ENCODE peak calls at places on chromosomes 6 and 20, in eight cellular contexts. One of them, this sample, is unnamed.

GRCh38 chr6:91659881-91660280 is 1073.0 kb upstream of the MAP3K7 start:
- DNase-seq in adipocyte: no peak
- DNase-seq in mesothelial cell of epicardium: no peak
- DNase-seq in RPMI7951: no peak
- DNase-seq in GDM1: no peak
- DNase-seq in CD8-positive, alpha-beta memory T cell: no peak
- DNase-seq in H7: no peak
- DNase-seq in dermis blood vessel endothelial cell: no peak
- DNase-seq in this sample: no peak

GRCh38 chr6:169255643-169256042 is 2.0 kb upstream of the THBS2 start:
- DNase-seq in adipocyte: no peak
- DNase-seq in mesothelial cell of epicardium: no peak
- DNase-seq in RPMI7951: no peak
- DNase-seq in GDM1: no peak
- DNase-seq in CD8-positive, alpha-beta memory T cell: no peak
- DNase-seq in H7: no peak
- DNase-seq in dermis blood vessel endothelial cell: no peak
- DNase-seq in this sample: no peak

GRCh38 chr6:160456214-160456546 is 108.0 kb downstream of the SLC22A3 start:
- DNase-seq in adipocyte: no peak
- DNase-seq in mesothelial cell of epicardium: no peak
- DNase-seq in RPMI7951: no peak
- DNase-seq in GDM1: no peak
- DNase-seq in CD8-positive, alpha-beta memory T cell: no peak
- DNase-seq in H7: no peak
- DNase-seq in dermis blood vessel endothelial cell: no peak
- DNase-seq in this sample: no peak

GRCh38 chr6:70103798-70104197 is 199.1 kb downstream of the COL9A1 start:
- DNase-seq in adipocyte: no peak
- DNase-seq in mesothelial cell of epicardium: no peak
- DNase-seq in RPMI7951: no peak
- DNase-seq in GDM1: no peak
- DNase-seq in CD8-positive, alpha-beta memory T cell: no peak
- DNase-seq in H7: no peak
- DNase-seq in dermis blood vessel endothelial cell: no peak
- DNase-seq in this sample: no peak

GRCh38 chr6:129893513-129894098 is 32.5 kb upstream of the TMEM244 start:
- DNase-seq in adipocyte: peak
- DNase-seq in mesothelial cell of epicardium: no peak
- DNase-seq in RPMI7951: peak
- DNase-seq in GDM1: no peak
- DNase-seq in CD8-positive, alpha-beta memory T cell: no peak
- DNase-seq in H7: no peak
- DNase-seq in dermis blood vessel endothelial cell: peak
- DNase-seq in this sample: peak

GRCh38 chr6:31740397-31741223 is 805 bp downstream of the MSH5 start:
- DNase-seq in adipocyte: no peak
- DNase-seq in mesothelial cell of epicardium: no peak
- DNase-seq in RPMI7951: no peak
- DNase-seq in GDM1: peak
- DNase-seq in CD8-positive, alpha-beta memory T cell: no peak
- DNase-seq in H7: peak
- DNase-seq in dermis blood vessel endothelial cell: peak
- DNase-seq in this sample: peak

GRCh38 chr6:28004350-28005123 is 47.5 kb downstream of the OR2B6 start:
- DNase-seq in adipocyte: no peak
- DNase-seq in mesothelial cell of epicardium: no peak
- DNase-seq in RPMI7951: no peak
- DNase-seq in GDM1: no peak
- DNase-seq in CD8-positive, alpha-beta memory T cell: no peak
- DNase-seq in H7: no peak
- DNase-seq in dermis blood vessel endothelial cell: no peak
- DNase-seq in this sample: no peak

GRCh38 chr6:36198986-36199385 is 2.4 kb downstream of the BRPF3 start:
- DNase-seq in adipocyte: no peak
- DNase-seq in mesothelial cell of epicardium: no peak
- DNase-seq in RPMI7951: no peak
- DNase-seq in GDM1: no peak
- DNase-seq in CD8-positive, alpha-beta memory T cell: no peak
- DNase-seq in H7: no peak
- DNase-seq in dermis blood vessel endothelial cell: no peak
- DNase-seq in this sample: no peak

GRCh38 chr6:163419413-163420314 is 5.1 kb downstream of the QKI start:
- DNase-seq in adipocyte: peak
- DNase-seq in mesothelial cell of epicardium: no peak
- DNase-seq in RPMI7951: peak
- DNase-seq in GDM1: no peak
- DNase-seq in CD8-positive, alpha-beta memory T cell: no peak
- DNase-seq in H7: no peak
- DNase-seq in dermis blood vessel endothelial cell: peak
- DNase-seq in this sample: peak

GRCh38 chr20:62918137-62918536 is 8.2 kb downstream of the DIDO1 start:
- DNase-seq in adipocyte: no peak
- DNase-seq in mesothelial cell of epicardium: no peak
- DNase-seq in RPMI7951: no peak
- DNase-seq in GDM1: no peak
- DNase-seq in CD8-positive, alpha-beta memory T cell: no peak
- DNase-seq in H7: no peak
- DNase-seq in dermis blood vessel endothelial cell: no peak
- DNase-seq in this sample: no peak

GRCh38 chr6:113959235-113959634 is 11.7 kb downstream of the HDAC2 start:
- DNase-seq in adipocyte: no peak
- DNase-seq in mesothelial cell of epicardium: no peak
- DNase-seq in RPMI7951: no peak
- DNase-seq in GDM1: no peak
- DNase-seq in CD8-positive, alpha-beta memory T cell: no peak
- DNase-seq in H7: no peak
- DNase-seq in dermis blood vessel endothelial cell: no peak
- DNase-seq in this sample: no peak

GRCh38 chr6:116087437-116088027 is 13.1 kb upstream of the NT5DC1 start:
- DNase-seq in adipocyte: peak
- DNase-seq in mesothelial cell of epicardium: no peak
- DNase-seq in RPMI7951: peak
- DNase-seq in GDM1: no peak
- DNase-seq in CD8-positive, alpha-beta memory T cell: no peak
- DNase-seq in H7: no peak
- DNase-seq in dermis blood vessel endothelial cell: no peak
- DNase-seq in this sample: no peak

GRCh38 chr6:33276864-33277662 is at the start of gene B3GALT4:
- DNase-seq in adipocyte: peak
- DNase-seq in mesothelial cell of epicardium: peak
- DNase-seq in RPMI7951: peak
- DNase-seq in GDM1: no peak
- DNase-seq in CD8-positive, alpha-beta memory T cell: peak
- DNase-seq in H7: peak
- DNase-seq in dermis blood vessel endothelial cell: peak
- DNase-seq in this sample: peak

GRCh38 chr6:33838979-33839378 is 35.2 kb upstream of the MLN start:
- DNase-seq in adipocyte: no peak
- DNase-seq in mesothelial cell of epicardium: no peak
- DNase-seq in RPMI7951: no peak
- DNase-seq in GDM1: no peak
- DNase-seq in CD8-positive, alpha-beta memory T cell: no peak
- DNase-seq in H7: no peak
- DNase-seq in dermis blood vessel endothelial cell: no peak
- DNase-seq in this sample: no peak

GRCh38 chr6:159065751-159066329 is 21.0 kb upstream of the TAGAP start:
- DNase-seq in adipocyte: no peak
- DNase-seq in mesothelial cell of epicardium: no peak
- DNase-seq in RPMI7951: no peak
- DNase-seq in GDM1: no peak
- DNase-seq in CD8-positive, alpha-beta memory T cell: no peak
- DNase-seq in H7: no peak
- DNase-seq in dermis blood vessel endothelial cell: no peak
- DNase-seq in this sample: no peak

GRCh38 chr6:131954775-131955107 is 3.6 kb upstream of the CCN2 start:
- DNase-seq in adipocyte: peak
- DNase-seq in mesothelial cell of epicardium: peak
- DNase-seq in RPMI7951: peak
- DNase-seq in GDM1: no peak
- DNase-seq in CD8-positive, alpha-beta memory T cell: no peak
- DNase-seq in H7: no peak
- DNase-seq in dermis blood vessel endothelial cell: peak
- DNase-seq in this sample: peak

GRCh38 chr6:320351-321157 is 28.3 kb downstream of the DUSP22 start:
- DNase-seq in adipocyte: no peak
- DNase-seq in mesothelial cell of epicardium: no peak
- DNase-seq in RPMI7951: no peak
- DNase-seq in GDM1: no peak
- DNase-seq in CD8-positive, alpha-beta memory T cell: no peak
- DNase-seq in H7: no peak
- DNase-seq in dermis blood vessel endothelial cell: no peak
- DNase-seq in this sample: no peak

GRCh38 chr20:43209831-43210230 is 20.1 kb upstream of the PTPRT start:
- DNase-seq in adipocyte: no peak
- DNase-seq in mesothelial cell of epicardium: no peak
- DNase-seq in RPMI7951: no peak
- DNase-seq in GDM1: no peak
- DNase-seq in CD8-positive, alpha-beta memory T cell: no peak
- DNase-seq in H7: no peak
- DNase-seq in dermis blood vessel endothelial cell: no peak
- DNase-seq in this sample: no peak

GRCh38 chr20:819680-820327 is 13.7 kb upstream of the FAM110A start:
- DNase-seq in adipocyte: no peak
- DNase-seq in mesothelial cell of epicardium: no peak
- DNase-seq in RPMI7951: no peak
- DNase-seq in GDM1: no peak
- DNase-seq in CD8-positive, alpha-beta memory T cell: no peak
- DNase-seq in H7: no peak
- DNase-seq in dermis blood vessel endothelial cell: no peak
- DNase-seq in this sample: no peak

GRCh38 chr6:32658268-32658897 is 8.1 kb downstream of the HLA-DQB1 start:
- DNase-seq in adipocyte: no peak
- DNase-seq in mesothelial cell of epicardium: no peak
- DNase-seq in RPMI7951: no peak
- DNase-seq in GDM1: no peak
- DNase-seq in CD8-positive, alpha-beta memory T cell: no peak
- DNase-seq in H7: no peak
- DNase-seq in dermis blood vessel endothelial cell: no peak
- DNase-seq in this sample: no peak

GRCh38 chr20:3648941-3649340 is 14.3 kb downstream of the GFRA4 start:
- DNase-seq in adipocyte: no peak
- DNase-seq in mesothelial cell of epicardium: no peak
- DNase-seq in RPMI7951: no peak
- DNase-seq in GDM1: no peak
- DNase-seq in CD8-positive, alpha-beta memory T cell: no peak
- DNase-seq in H7: no peak
- DNase-seq in dermis blood vessel endothelial cell: no peak
- DNase-seq in this sample: no peak

GRCh38 chr6:111552241-111552744 is 53.4 kb downstream of the TRAF3IP2 start:
- DNase-seq in adipocyte: peak
- DNase-seq in mesothelial cell of epicardium: peak
- DNase-seq in RPMI7951: peak
- DNase-seq in GDM1: no peak
- DNase-seq in CD8-positive, alpha-beta memory T cell: no peak
- DNase-seq in H7: peak
- DNase-seq in dermis blood vessel endothelial cell: peak
- DNase-seq in this sample: peak

GRCh38 chr6:79215233-79215824 is 19.2 kb downstream of the HMGN3 start:
- DNase-seq in adipocyte: no peak
- DNase-seq in mesothelial cell of epicardium: no peak
- DNase-seq in RPMI7951: no peak
- DNase-seq in GDM1: no peak
- DNase-seq in CD8-positive, alpha-beta memory T cell: no peak
- DNase-seq in H7: no peak
- DNase-seq in dermis blood vessel endothelial cell: no peak
- DNase-seq in this sample: no peak

GRCh38 chr6:130423044-130423443 is 57.2 kb downstream of the TMEM200A start:
- DNase-seq in adipocyte: no peak
- DNase-seq in mesothelial cell of epicardium: no peak
- DNase-seq in RPMI7951: peak
- DNase-seq in GDM1: no peak
- DNase-seq in CD8-positive, alpha-beta memory T cell: no peak
- DNase-seq in H7: no peak
- DNase-seq in dermis blood vessel endothelial cell: no peak
- DNase-seq in this sample: no peak

GRCh38 chr6:37092851-37093727 is 76.9 kb upstream of the PIM1 start:
- DNase-seq in adipocyte: no peak
- DNase-seq in mesothelial cell of epicardium: no peak
- DNase-seq in RPMI7951: no peak
- DNase-seq in GDM1: no peak
- DNase-seq in CD8-positive, alpha-beta memory T cell: no peak
- DNase-seq in H7: no peak
- DNase-seq in dermis blood vessel endothelial cell: no peak
- DNase-seq in this sample: no peak